ENCODE peak calls at places on chromosomes 1 and 21, in six cellular contexts. T is mucosa of descending colon, W is ovary, N is tibial nerve, V is NT2/D1, J is tibial artery. O is an unnamed sample.

GRCh38 chr1:33065301-33065700 is 15.7 kb upstream of the AZIN2 start:
- DNase-seq in T (no peak), N (no peak), V (peak; percentile 81), W (no peak), J (no peak), O (no peak)

GRCh38 chr1:54477153-54477561 is 70.9 kb upstream of the ACOT11 start:
- DNase-seq in T (no peak), W (no peak), N (no peak), J (no peak), V (no peak), O (no peak)

GRCh38 chr1:183318433-183318832 is 99.7 kb downstream of the NMNAT2 start:
- DNase-seq in V (peak; percentile 80), J (peak; percentile 88), T (peak; percentile 40), N (peak; percentile 72), W (peak; percentile 82), O (peak; percentile 73)

GRCh38 chr1:14840374-14840773 is 241.9 kb downstream of the KAZN start:
- DNase-seq in J (no peak), N (no peak), W (no peak), T (no peak), V (no peak), O (no peak)

GRCh38 chr1:28671254-28671780 is 2.7 kb downstream of the GMEB1 start:
- DNase-seq in T (no peak), N (no peak), W (no peak), J (no peak), V (no peak), O (no peak)

GRCh38 chr1:87826639-87827345 is 498.1 kb downstream of the LMO4 start:
- DNase-seq in J (peak; percentile 39), W (peak; percentile 23), N (peak; percentile 14), T (peak; percentile 42), V (no peak), O (no peak)

GRCh38 chr1:228417471-228418203 is 976 bp upstream of the TRIM17 start:
- DNase-seq in W (no peak), T (no peak), N (no peak), V (no peak), J (no peak), O (no peak)

GRCh38 chr1:206803221-206803730 is 31.0 kb upstream of the IL10 start:
- DNase-seq in W (no peak), N (no peak), J (no peak), V (no peak), T (peak; percentile 41), O (no peak)

GRCh38 chr1:147201276-147201675 is 23.9 kb downstream of the FMO5 start:
- DNase-seq in V (no peak), J (no peak), N (no peak), T (no peak), W (no peak), O (no peak)

GRCh38 chr1:179826626-179827280 is 50.9 kb downstream of the TOR1AIP2 start:
- DNase-seq in W (no peak), V (no peak), T (no peak), J (no peak), N (no peak), O (no peak)

GRCh38 chr1:112436384-112437156 is 40.6 kb downstream of the CTTNBP2NL start:
- DNase-seq in T (no peak), N (no peak), V (no peak), J (no peak), W (no peak), O (no peak)

GRCh38 chr1:225474986-225475820 is 47.4 kb upstream of the LBR start:
- DNase-seq in T (peak; percentile 47), J (peak; percentile 48), N (no peak), W (peak; percentile 64), V (peak; percentile 68), O (peak; percentile 80)

GRCh38 chr1:83109692-83110091 is 889.2 kb downstream of the TTLL7 start:
- DNase-seq in T (no peak), N (no peak), W (no peak), J (no peak), V (no peak), O (no peak)

GRCh38 chr1:30668026-30668425 is 55.4 kb downstream of the MATN1 start:
- DNase-seq in T (peak; percentile 84), N (no peak), V (no peak), J (no peak), W (no peak), O (no peak)

GRCh38 chr21:31340942-31341487 is 3.0 kb downstream of the TIAM1 start:
- DNase-seq in N (no peak), W (no peak), T (no peak), J (no peak), V (no peak), O (no peak)

GRCh38 chr1:169495050-169495740 is 9.5 kb upstream of the SLC19A2 start:
- DNase-seq in T (no peak), J (no peak), W (no peak), N (no peak), V (no peak), O (no peak)

GRCh38 chr21:38280446-38280845 is 23.7 kb downstream of the KCNJ15 start:
- DNase-seq in T (no peak), W (no peak), V (no peak), J (no peak), N (no peak), O (no peak)

GRCh38 chr1:206935491-206936067 is 10.7 kb downstream of the PIGR start:
- DNase-seq in T (peak; percentile 60), J (no peak), V (peak; percentile 79), N (no peak), W (no peak), O (peak; percentile 70)

GRCh38 chr1:208917719-208918118 is 665.8 kb upstream of the CAMK1G start:
- DNase-seq in N (no peak), W (no peak), J (no peak), T (no peak), V (no peak), O (no peak)

GRCh38 chr1:78229344-78229743 is 183.6 kb downstream of the GIPC2 start:
- DNase-seq in J (peak; percentile 32), W (no peak), V (no peak), N (no peak), T (no peak), O (no peak)

GRCh38 chr1:66533804-66534745 is at the start of gene SGIP1:
- DNase-seq in N (peak; percentile 23), V (peak; percentile 28), J (peak; percentile 79), T (peak; percentile 17), W (peak; percentile 21), O (peak; percentile 48)

GRCh38 chr1:33382651-33383415 is 48.1 kb downstream of the PHC2 start:
- DNase-seq in N (no peak), W (no peak), T (no peak), V (no peak), J (no peak), O (no peak)

GRCh38 chr1:156281281-156282142 is 1.1 kb downstream of the SMG5 start:
- DNase-seq in N (no peak), T (peak; percentile 39), V (no peak), W (no peak), J (no peak), O (no peak)

GRCh38 chr1:51427438-51427837 is 91.6 kb downstream of the EPS15 start:
- DNase-seq in N (no peak), T (no peak), J (no peak), V (no peak), W (no peak), O (no peak)

GRCh38 chr1:51518033-51518729 is 885 bp downstream of the EPS15 start:
- DNase-seq in N (no peak), J (peak; percentile 51), V (peak; percentile 30), W (peak; percentile 37), T (peak; percentile 81), O (peak; percentile 58)

DNA sequence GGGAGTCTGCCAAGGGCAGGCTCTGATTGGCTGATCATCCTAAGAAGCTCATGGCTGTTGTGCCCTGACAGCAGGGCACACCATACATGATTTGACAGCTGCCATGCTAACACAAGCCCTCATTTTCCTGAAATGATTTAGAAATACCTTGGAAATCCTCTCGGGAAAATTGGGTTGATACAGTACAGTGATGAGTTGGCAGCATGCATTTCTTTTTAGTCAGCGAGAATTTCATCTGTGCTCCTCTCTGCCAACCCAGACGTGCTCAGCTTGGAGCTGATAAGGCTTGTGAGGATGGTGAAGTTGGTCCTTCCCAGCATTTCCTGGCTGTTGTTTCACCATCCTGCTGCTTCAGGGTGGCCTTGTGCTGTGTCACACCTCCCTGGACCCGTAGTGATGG is 22.6 kb upstream of the KCNQ4 start:
- DNase-seq in W (no peak), N (no peak), V (no peak), T (no peak), J (no peak), O (no peak)
- H3K36me3 ChIP-seq in W (no peaks in the 10 kb centered on the region), N (peaks cover 96% of the 10 kb centered on the region), V (peaks cover 88% of the 10 kb centered on the region), T (peaks cover 3% of the 10 kb centered on the region), J (peaks cover 82% of the 10 kb centered on the region), O (peaks cover 99% of the 10 kb centered on the region)

DNA sequence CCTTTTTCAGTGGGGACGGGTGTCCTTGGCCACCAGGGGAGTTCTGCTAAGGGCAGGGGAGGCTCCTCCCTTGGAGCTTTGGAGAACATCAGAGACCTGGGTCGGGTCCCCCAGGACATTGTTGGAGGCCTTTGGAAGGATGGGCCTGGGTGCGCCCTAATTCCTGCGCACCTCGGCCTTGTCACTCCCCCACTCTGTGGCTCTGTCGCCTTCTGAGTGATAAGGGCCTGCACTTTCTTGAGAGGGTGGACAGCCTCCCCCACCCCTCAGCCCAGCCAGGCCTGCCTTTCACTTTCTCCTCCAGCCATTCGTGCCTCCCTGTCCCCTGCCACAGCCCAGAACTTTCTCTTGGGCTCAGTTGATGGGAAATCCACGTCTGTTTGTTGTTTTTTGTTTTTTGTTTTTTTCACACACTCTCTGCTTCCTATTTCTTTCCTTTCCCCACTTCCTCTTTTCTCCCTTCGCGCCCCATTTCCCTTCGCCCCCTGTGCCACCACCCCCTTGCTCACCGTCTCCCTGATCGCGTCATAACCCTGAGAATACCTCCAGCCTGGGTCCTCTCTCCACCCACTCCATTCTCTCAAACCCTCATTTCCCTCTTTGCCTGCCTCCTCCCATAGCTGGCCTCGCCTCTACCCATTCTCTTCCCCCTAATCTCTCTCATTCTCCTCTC is 85.6 kb downstream of the PAX7 start:
- DNase-seq in J (no peak), W (no peak), V (no peak), T (no peak), N (no peak), O (no peak)
- H3K36me3 ChIP-seq in J (no peaks in the 10 kb centered on the region), W (no peaks in the 10 kb centered on the region), V (no peaks in the 10 kb centered on the region), T (no peaks in the 10 kb centered on the region), N (no peaks in the 10 kb centered on the region), O (no peaks in the 10 kb centered on the region)

DNA sequence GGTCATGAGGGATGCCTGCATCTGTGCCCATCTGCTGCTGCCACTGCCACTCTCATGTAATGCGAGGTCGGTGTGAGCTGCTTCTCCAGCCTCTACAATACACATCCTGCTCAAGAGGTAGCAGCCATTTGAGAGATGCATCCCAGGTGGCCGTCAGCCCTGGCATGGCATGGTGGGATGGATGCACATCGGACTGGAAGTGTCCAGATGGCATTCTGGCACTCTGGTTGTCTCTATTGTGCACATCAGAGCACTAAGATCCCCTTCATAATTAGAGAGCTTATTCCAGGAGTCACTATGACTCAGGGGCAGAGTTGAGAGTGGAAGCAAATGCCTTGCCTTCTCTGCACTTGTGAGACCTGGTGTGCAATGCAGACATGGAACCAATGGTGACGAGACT is 3.8 kb downstream of the STRIP1 start:
- DNase-seq in W (no peak), T (no peak), V (no peak), J (no peak), N (no peak), O (no peak)
- H3K36me3 ChIP-seq in W (no peaks in the 10 kb centered on the region), T (peaks cover 10% of the 10 kb centered on the region), V (peaks cover 70% of the 10 kb centered on the region), J (peaks cover 53% of the 10 kb centered on the region), N (peaks cover 54% of the 10 kb centered on the region), O (peaks cover 60% of the 10 kb centered on the region)

DNA sequence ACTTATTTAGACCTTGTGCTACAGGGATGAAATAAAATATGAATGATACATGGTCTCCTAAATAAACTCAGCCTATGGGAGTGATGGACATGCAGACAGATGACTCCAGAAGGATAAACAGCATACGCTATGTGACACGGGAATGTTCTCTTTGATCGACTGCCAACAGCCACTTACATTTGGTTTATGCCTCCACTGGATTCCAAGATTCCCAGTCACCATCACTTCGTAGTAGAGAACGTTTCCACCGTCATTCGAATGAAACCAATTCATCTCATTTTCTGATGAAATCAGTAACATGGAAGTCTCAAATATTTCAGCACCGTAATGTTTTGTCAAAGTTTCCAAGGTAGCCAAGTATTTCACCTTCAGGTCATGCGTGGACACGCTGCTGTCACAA is 99.7 kb downstream of the JAK1 start:
- DNase-seq in N (no peak), W (no peak), T (no peak), J (no peak), V (no peak), O (no peak)
- H3K36me3 ChIP-seq in N (peaks cover 94% of the 10 kb centered on the region), W (no peaks in the 10 kb centered on the region), T (no peaks in the 10 kb centered on the region), J (peaks cover 64% of the 10 kb centered on the region), V (peaks cover 58% of the 10 kb centered on the region), O (peaks cover 83% of the 10 kb centered on the region)

O was measured in lower lobe of right lung.